ENCODE peak calls at places on chromosomes 13 and 19, in seven cellular contexts. T is activated T-cell treated with anti-CD3 and anti-CD28 coated beads, Interleukin-2, amount 50 U/mL, for 72 hours; V is activated CD4-positive, alpha-beta T cell treated with anti-CD3 and anti-CD28 coated beads, Interleukin-2, amount 50 U/mL, for 1 hour; W is HFF-Myc; I is stimulated activated CD4-positive, alpha-beta T cell treated with anti-CD3 and anti-CD28 coated beads, TNF-alpha, amount 100 ng/mL, for 24 hours; Q is C1 segment of cervical spinal cord; B is stimulated activated CD8-positive, alpha-beta memory T cell treated with anti-CD3 and anti-CD28 coated beads, Interleukin-2, amount 100 ng/mL, for 48 hours. E is an unnamed sample.

GRCh38 chr13:30881191-30881651 is 24.9 kb upstream of the MEDAG start:
- DNase-seq in Q (peak; percentile 27), T (no peak), I (no peak), W (no peak), V (no peak), B (no peak), E (no peak)

GRCh38 chr13:87656311-87656710 is 14.9 kb upstream of the SLITRK5 start:
- DNase-seq in Q (no peak), W (no peak), B (no peak), V (no peak), I (no peak), T (no peak), E (no peak)

GRCh38 chr19:383922-384800 is 24.8 kb downstream of the C2CD4C start:
- DNase-seq in T (no peak), B (no peak), V (no peak), Q (no peak), I (no peak), W (no peak), E (no peak)

GRCh38 chr19:48696353-48697010 is 711 bp downstream of the FUT2 start:
- DNase-seq in Q (no peak), V (no peak), W (no peak), I (no peak), B (no peak), T (no peak), E (no peak)

GRCh38 chr19:7861619-7862412 is 12.4 kb downstream of the PRR36 start:
- DNase-seq in B (no peak), V (no peak), W (no peak), Q (no peak), T (no peak), I (no peak), E (no peak)

GRCh38 chr19:48495391-48495790 is 16.2 kb downstream of the LMTK3 start:
- DNase-seq in Q (no peak), I (no peak), W (no peak), T (no peak), V (no peak), B (no peak), E (no peak)

GRCh38 chr19:29323972-29324680 is 111.2 kb upstream of the UQCRFS1 start:
- DNase-seq in V (no peak), B (no peak), T (no peak), W (no peak), Q (no peak), I (no peak), E (no peak)

GRCh38 chr19:38386968-38387549 is 775 bp downstream of the GGN start:
- DNase-seq in I (no peak), T (no peak), W (no peak), V (no peak), B (no peak), Q (no peak), E (no peak)

GRCh38 chr19:2624537-2625091 is 77.9 kb downstream of the GNG7 start:
- DNase-seq in V (no peak), Q (no peak), B (no peak), T (no peak), W (no peak), I (no peak), E (no peak)

GRCh38 chr19:45542234-45542668 is 35.0 kb downstream of the VASP start:
- DNase-seq in Q (no peak), B (no peak), V (no peak), I (no peak), W (no peak), T (no peak), E (no peak)

GRCh38 chr13:30743319-30744055 is 8.1 kb downstream of the ALOX5AP start:
- DNase-seq in W (peak; percentile 84), B (no peak), T (no peak), I (no peak), Q (no peak), V (no peak), E (no peak)

GRCh38 chr13:36788276-36788675 is 30.7 kb upstream of the RFXAP start:
- DNase-seq in I (no peak), B (no peak), T (no peak), W (no peak), V (no peak), Q (no peak), E (no peak)